ENCODE peak calls at places on chromosome X, in eight cellular contexts. U is left ventricle myocardium inferior; F is body of pancreas; O is OCI-LY7; T is CD8-positive, alpha-beta memory T cell; H is tibial nerve; V is HCT116; S is lung. G is an unnamed sample.
A peak's percentile ranks its signal among the peaks of the same experiment; 100 is the strongest.

GRCh38 chrX:143095841-143096240 is 70.1 kb downstream of the SPANXN4 start:
- DNase-seq in T (no peak), F (no peak), S (no peak), O (no peak), V (no peak), U (no peak), H (no peak), G (no peak)

GRCh38 chrX:72305286-72306084 is at the start of gene CITED1:
- DNase-seq in H (no peak), U (no peak), O (no peak), F (no peak), T (no peak), V (no peak), S (no peak), G (no peak)

GRCh38 chrX:38649674-38650647 is 88.6 kb downstream of the TSPAN7 start:
- DNase-seq in F (no peak), H (no peak), O (no peak), V (no peak), U (no peak), S (no peak), T (no peak), G (no peak)

GRCh38 chrX:130789793-130790192 is 113.2 kb downstream of the ENOX2 start:
- DNase-seq in V (no peak), O (no peak), S (no peak), T (no peak), H (no peak), F (no peak), U (no peak), G (no peak)

GRCh38 chrX:57674861-57675260 is 5.2 kb downstream of the NLRP2B start:
- DNase-seq in F (no peak), T (no peak), V (no peak), H (no peak), O (no peak), U (no peak), S (no peak), G (no peak)

GRCh38 chrX:48045410-48046311 is 25.8 kb downstream of the ZNF630 start:
- DNase-seq in T (no peak), V (peak; percentile 44), S (peak; percentile 34), O (no peak), F (peak; percentile 26), U (peak; percentile 50), H (no peak), G (peak; percentile 6)

GRCh38 chrX:46666831-46667230 is 92.1 kb downstream of the SLC9A7 start:
- DNase-seq in V (no peak), O (no peak), U (no peak), F (no peak), H (no peak), T (no peak), S (no peak), G (no peak)

GRCh38 chrX:74251006-74251930 is 52.7 kb upstream of the ZCCHC13 start:
- DNase-seq in S (no peak), V (no peak), F (no peak), T (no peak), U (no peak), O (no peak), H (no peak), G (peak; percentile 38)

GRCh38 chrX:17075004-17075403 is 128.5 kb downstream of the REPS2 start:
- DNase-seq in H (no peak), U (no peak), S (no peak), T (no peak), V (no peak), F (no peak), O (no peak), G (no peak)

DNA sequence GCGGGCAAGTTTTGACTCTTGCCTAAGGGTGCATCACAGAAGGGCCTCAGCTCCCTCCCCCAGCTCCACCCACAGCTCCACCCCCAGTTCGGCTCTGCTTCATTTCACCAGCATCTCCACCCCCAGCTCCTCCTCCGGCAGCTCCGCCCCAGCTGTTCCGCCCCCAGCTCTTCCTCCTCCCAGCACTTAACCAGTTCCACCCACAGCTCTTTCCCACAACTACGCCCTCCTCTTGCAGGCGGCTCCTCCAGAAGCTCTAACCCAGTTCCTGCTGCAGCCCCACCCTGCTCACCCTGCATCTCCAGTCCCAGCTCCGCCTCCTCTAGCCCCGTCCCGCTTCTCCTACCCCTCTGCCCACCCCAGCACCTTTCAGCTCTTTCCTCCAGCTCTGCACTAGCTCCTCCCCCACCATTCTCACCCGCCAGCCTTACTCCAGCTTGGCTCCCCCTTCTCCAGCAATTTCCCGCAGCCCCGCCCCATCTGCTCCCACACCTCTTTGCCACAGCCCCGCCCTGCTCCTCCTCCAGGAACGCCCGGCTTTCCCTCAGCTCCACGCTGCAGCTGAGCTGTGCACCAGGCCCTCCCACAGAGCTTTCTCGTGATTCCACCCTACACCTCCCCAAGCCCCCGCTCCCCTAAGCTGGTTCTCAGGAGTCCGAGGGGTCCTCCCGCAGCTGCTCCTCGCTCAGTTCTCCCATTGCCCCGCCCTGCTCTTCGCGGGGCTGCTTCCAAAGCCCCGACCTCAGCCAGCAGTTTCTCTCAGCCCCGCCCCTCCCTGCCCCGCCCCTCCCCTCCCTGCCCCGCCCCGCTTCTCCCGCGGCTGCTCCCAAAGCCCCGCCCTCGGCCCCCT is 1.3 kb upstream of the EOLA1 start:
- DNase-seq in S (peak; percentile 90), O (peak; percentile 88), H (peak; percentile 80), U (peak; percentile 88), F (peak; percentile 89), V (peak; percentile 77), T (peak; percentile 94), G (peak; percentile 69)
- H3K4me3 ChIP-seq in S (peak overlapping the region; percentile 34), O (peak overlapping the region; percentile 73), H (peak overlapping the region; percentile 65), U (peak overlapping the region; percentile 76), F (peak overlapping the region; percentile 10), V (peak overlapping the region; percentile 35), T (peak overlapping the region; percentile 49), G (peak overlapping the region; percentile 64)

GRCh38 chrX:18920079-18920478 is 63.8 kb downstream of the PHKA2 start:
- DNase-seq in H (no peak), O (no peak), U (no peak), F (no peak), V (no peak), T (no peak), S (no peak), G (no peak)

DNA sequence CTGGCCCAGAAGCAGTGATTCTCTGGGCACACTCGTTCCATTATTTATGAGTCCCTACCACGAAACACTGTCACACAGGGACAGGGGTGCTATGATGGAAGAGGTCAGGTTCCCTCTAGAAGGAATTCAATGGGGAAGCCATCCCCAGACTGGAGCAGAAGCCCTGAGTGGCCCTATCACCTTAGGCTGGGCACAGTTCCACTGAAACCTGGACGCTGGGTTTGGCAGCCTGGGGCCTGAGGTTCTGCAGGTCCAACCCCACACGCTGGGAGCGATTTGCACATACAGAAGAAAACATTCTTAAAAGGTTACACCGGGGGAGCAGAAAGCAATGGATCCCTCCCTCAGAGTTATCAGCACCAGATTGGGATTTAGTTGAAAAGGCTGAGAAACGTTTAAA is 63.3 kb downstream of the PHKA2 start:
- DNase-seq in U (no peak), S (no peak), F (no peak), T (no peak), V (no peak), H (no peak), O (no peak), G (no peak)
- H3K9me3 ChIP-seq in U (no peaks in the 10 kb centered on the region), S (no peaks in the 10 kb centered on the region), F (no peaks in the 10 kb centered on the region), T (no peaks in the 10 kb centered on the region), V (no peaks in the 10 kb centered on the region), H (no peaks in the 10 kb centered on the region), O (no peaks in the 10 kb centered on the region), G (peaks cover 3% of the 10 kb centered on the region)

GRCh38 chrX:100407147-100407783 is 2.8 kb downstream of the PCDH19 start:
- DNase-seq in U (no peak), V (no peak), T (no peak), H (no peak), F (no peak), S (no peak), O (no peak), G (no peak)
- H3K4me3 ChIP-seq in U (no peak overlapping the region), V (no peak overlapping the region), T (no peak overlapping the region), H (peak overlapping the region; percentile 55), F (no peak overlapping the region), S (no peak overlapping the region), O (no peak overlapping the region), G (no peak overlapping the region)

GRCh38 chrX:150408007-150408406 is 44.9 kb downstream of the MAMLD1 start:
- DNase-seq in F (no peak), O (no peak), V (no peak), S (no peak), H (no peak), U (no peak), T (no peak), G (no peak)

GRCh38 chrX:150408561-150408960 is 45.4 kb downstream of the MAMLD1 start:
- DNase-seq in H (no peak), U (no peak), T (no peak), F (no peak), S (no peak), O (no peak), V (no peak), G (no peak)

GRCh38 chrX:150405006-150405405 is 41.9 kb downstream of the MAMLD1 start:
- DNase-seq in F (no peak), U (no peak), O (no peak), H (no peak), S (no peak), V (no peak), T (no peak), G (no peak)

GRCh38 chrX:150406559-150406958 is 43.4 kb downstream of the MAMLD1 start:
- DNase-seq in U (no peak), S (no peak), H (no peak), V (no peak), O (no peak), T (no peak), F (no peak), G (no peak)

DNA sequence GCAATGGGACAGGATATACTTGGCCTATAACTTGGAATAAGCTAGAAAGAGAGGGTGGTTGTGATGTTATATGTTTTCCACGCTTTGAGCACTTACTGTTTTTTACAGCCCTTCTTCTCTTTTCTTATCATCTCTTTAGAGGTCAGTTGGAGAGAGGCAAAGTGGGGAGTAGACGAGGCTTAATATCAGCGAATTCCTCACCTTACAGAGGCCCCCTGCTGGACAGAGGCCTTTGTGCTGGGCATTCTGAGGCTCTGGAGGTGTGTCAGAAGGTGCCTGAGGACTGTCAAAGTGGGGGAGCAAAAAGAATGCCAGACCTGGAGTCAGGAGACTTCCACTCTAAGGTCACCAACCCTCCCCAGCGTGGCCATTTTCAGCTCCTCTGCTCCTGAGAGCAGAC is 42.5 kb downstream of the MAMLD1 start:
- DNase-seq in H (no peak), U (no peak), T (no peak), V (no peak), F (peak; percentile 50), S (no peak), O (no peak), G (no peak)
- H3K9me3 ChIP-seq in H (no peaks in the 10 kb centered on the region), U (no peaks in the 10 kb centered on the region), T (no peaks in the 10 kb centered on the region), V (no peaks in the 10 kb centered on the region), F (no peaks in the 10 kb centered on the region), S (no peaks in the 10 kb centered on the region), O (no peaks in the 10 kb centered on the region), G (no peaks in the 10 kb centered on the region)

GRCh38 chrX:69125094-69125493 is 40.2 kb downstream of the PJA1 start:
- DNase-seq in U (no peak), V (no peak), H (no peak), S (no peak), T (no peak), O (no peak), F (peak; percentile 46), G (no peak)

GRCh38 chrX:69130448-69130847 is 34.8 kb downstream of the PJA1 start:
- DNase-seq in S (no peak), V (no peak), U (no peak), H (no peak), O (no peak), T (no peak), F (no peak), G (no peak)

GRCh38 chrX:69127466-69127865 is 37.8 kb downstream of the PJA1 start:
- DNase-seq in S (no peak), T (no peak), F (no peak), U (no peak), H (no peak), V (no peak), O (no peak), G (no peak)

GRCh38 chrX:69126642-69127041 is 38.6 kb downstream of the PJA1 start:
- DNase-seq in S (no peak), H (no peak), U (no peak), F (no peak), V (no peak), T (no peak), O (no peak), G (no peak)

GRCh38 chrX:69128573-69128972 is 36.7 kb downstream of the PJA1 start:
- DNase-seq in F (no peak), V (no peak), T (no peak), H (no peak), O (no peak), S (no peak), U (no peak), G (no peak)
- H3K4me3 ChIP-seq in F (no peak overlapping the region), V (no peak overlapping the region), T (no peak overlapping the region), H (peak overlapping the region; percentile 29), O (no peak overlapping the region), S (no peak overlapping the region), U (peak overlapping the region; percentile 47), G (no peak overlapping the region)

G was measured in AG04450.